ENCODE peak calls at places on chromosomes 12 and 14, in ten cellular contexts. One of them, this sample, is unnamed.

GRCh38 chr12:68521848-68522502 is 88.7 kb upstream of the RAP1B start:
- DNase-seq in tibial artery: no peak
- DNase-seq in pancreas: no peak
- DNase-seq in fibroblast of the aortic adventitia: peak
- DNase-seq in endodermal cell: no peak
- DNase-seq in lower leg skin: no peak
- DNase-seq in IMR-90: no peak
- DNase-seq in PC-3: no peak
- DNase-seq in fibroblast of mammary gland: peak
- DNase-seq in testis: no peak
- DNase-seq in this sample: no peak

GRCh38 chr14:30211326-30211725 is 283.7 kb upstream of the PRKD1 start:
- DNase-seq in lower leg skin: no peak
- DNase-seq in fibroblast of the aortic adventitia: peak
- DNase-seq in pancreas: no peak
- DNase-seq in PC-3: no peak
- DNase-seq in IMR-90: peak
- DNase-seq in fibroblast of mammary gland: peak
- DNase-seq in tibial artery: no peak
- DNase-seq in testis: no peak
- DNase-seq in endodermal cell: no peak
- DNase-seq in this sample: peak

GRCh38 chr12:49243631-49244030 is 21.3 kb upstream of the TUBA1C start:
- DNase-seq in IMR-90: no peak
- DNase-seq in fibroblast of the aortic adventitia: no peak
- DNase-seq in testis: no peak
- DNase-seq in PC-3: no peak
- DNase-seq in lower leg skin: no peak
- DNase-seq in tibial artery: peak
- DNase-seq in fibroblast of mammary gland: no peak
- DNase-seq in endodermal cell: no peak
- DNase-seq in pancreas: no peak
- DNase-seq in this sample: no peak

GRCh38 chr12:67091204-67091603 is 178.0 kb upstream of the CAND1 start:
- DNase-seq in testis: peak
- DNase-seq in fibroblast of the aortic adventitia: no peak
- DNase-seq in lower leg skin: no peak
- DNase-seq in endodermal cell: no peak
- DNase-seq in fibroblast of mammary gland: no peak
- DNase-seq in IMR-90: no peak
- DNase-seq in tibial artery: no peak
- DNase-seq in PC-3: no peak
- DNase-seq in pancreas: no peak
- DNase-seq in this sample: no peak

GRCh38 chr14:54086780-54087179 is 130.2 kb upstream of the BMP4 start:
- DNase-seq in testis: no peak
- DNase-seq in PC-3: no peak
- DNase-seq in tibial artery: no peak
- DNase-seq in fibroblast of mammary gland: no peak
- DNase-seq in lower leg skin: no peak
- DNase-seq in pancreas: no peak
- DNase-seq in IMR-90: peak
- DNase-seq in endodermal cell: no peak
- DNase-seq in fibroblast of the aortic adventitia: no peak
- DNase-seq in this sample: no peak

GRCh38 chr12:56007892-56008471 is 10.9 kb downstream of the SUOX start:
- DNase-seq in lower leg skin: no peak
- DNase-seq in IMR-90: no peak
- DNase-seq in tibial artery: peak
- DNase-seq in fibroblast of mammary gland: peak
- DNase-seq in endodermal cell: no peak
- DNase-seq in pancreas: no peak
- DNase-seq in PC-3: peak
- DNase-seq in fibroblast of the aortic adventitia: peak
- DNase-seq in testis: peak
- DNase-seq in this sample: no peak

GRCh38 chr12:100346660-100347059 is 10.2 kb upstream of the SLC17A8 start:
- DNase-seq in fibroblast of mammary gland: peak
- DNase-seq in pancreas: no peak
- DNase-seq in endodermal cell: no peak
- DNase-seq in PC-3: peak
- DNase-seq in testis: no peak
- DNase-seq in fibroblast of the aortic adventitia: no peak
- DNase-seq in IMR-90: peak
- DNase-seq in lower leg skin: no peak
- DNase-seq in tibial artery: no peak
- DNase-seq in this sample: peak

GRCh38 chr12:131321988-131322387 is 368.3 kb downstream of the ADGRD1 start:
- DNase-seq in IMR-90: no peak
- DNase-seq in testis: no peak
- DNase-seq in endodermal cell: no peak
- DNase-seq in lower leg skin: no peak
- DNase-seq in PC-3: no peak
- DNase-seq in fibroblast of mammary gland: no peak
- DNase-seq in pancreas: no peak
- DNase-seq in fibroblast of the aortic adventitia: no peak
- DNase-seq in tibial artery: no peak
- DNase-seq in this sample: no peak

GRCh38 chr14:67971627-67972625 is 152.3 kb downstream of the RAD51B start:
- DNase-seq in pancreas: no peak
- DNase-seq in PC-3: peak
- DNase-seq in tibial artery: no peak
- DNase-seq in testis: no peak
- DNase-seq in lower leg skin: no peak
- DNase-seq in endodermal cell: no peak
- DNase-seq in fibroblast of the aortic adventitia: peak
- DNase-seq in IMR-90: peak
- DNase-seq in fibroblast of mammary gland: peak
- DNase-seq in this sample: peak

DNA sequence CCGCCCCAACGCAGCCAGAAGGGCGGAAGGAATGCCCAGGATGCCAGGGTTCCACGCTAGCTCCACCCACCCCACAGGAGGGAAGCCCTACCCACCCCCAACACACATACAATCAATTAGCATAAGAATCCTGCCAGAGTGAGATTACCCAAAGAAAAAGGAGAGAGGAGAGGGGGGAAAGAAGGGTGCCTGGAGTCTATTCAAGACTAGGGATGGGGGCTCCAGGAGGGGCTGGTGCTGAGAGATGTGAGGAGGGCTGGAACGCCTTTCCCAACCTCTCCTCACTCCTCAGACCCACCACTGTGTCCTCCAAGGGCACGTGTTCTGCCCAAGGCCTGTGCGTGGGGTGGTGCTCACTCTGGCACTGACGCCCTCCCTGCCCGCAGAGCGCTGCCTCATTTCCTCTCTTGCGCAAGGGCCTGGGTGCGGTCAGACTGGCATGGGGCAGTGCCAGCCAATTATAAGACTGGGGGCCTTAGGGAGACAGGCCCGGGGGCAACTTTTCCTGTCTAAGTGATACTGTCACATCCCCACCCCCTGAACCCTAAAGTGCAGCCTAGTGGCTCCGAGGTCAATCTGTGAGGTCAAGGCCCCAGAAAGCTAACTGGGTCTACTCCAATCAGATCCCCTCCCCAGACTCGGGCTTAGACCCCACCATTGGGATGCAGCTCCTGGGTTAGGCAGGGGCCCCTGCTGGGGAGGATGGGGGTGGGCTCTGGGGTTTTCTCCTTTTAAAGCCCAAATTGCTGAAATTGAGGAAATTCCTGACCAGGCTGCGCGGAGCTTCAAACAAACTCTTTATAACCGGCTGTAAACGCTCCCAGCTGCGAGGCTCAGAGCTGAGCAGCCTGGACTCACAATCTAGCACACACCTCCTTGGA is 10.2 kb upstream of the ITGB7 start:
- DNase-seq in lower leg skin: no peak
- DNase-seq in fibroblast of the aortic adventitia: peak
- DNase-seq in pancreas: no peak
- DNase-seq in testis: no peak
- DNase-seq in fibroblast of mammary gland: peak
- DNase-seq in endodermal cell: peak
- DNase-seq in IMR-90: no peak
- DNase-seq in tibial artery: no peak
- DNase-seq in PC-3: peak
- DNase-seq in this sample: peak
- H3K4me3 ChIP-seq in lower leg skin: no peak
- H3K4me3 ChIP-seq in fibroblast of the aortic adventitia: peak
- H3K4me3 ChIP-seq in pancreas: no peak
- H3K4me3 ChIP-seq in testis: no peak
- H3K4me3 ChIP-seq in fibroblast of mammary gland: no peak
- H3K4me3 ChIP-seq in endodermal cell: no peak
- H3K4me3 ChIP-seq in IMR-90: peak
- H3K4me3 ChIP-seq in tibial artery: peak
- H3K4me3 ChIP-seq in PC-3: peak
- H3K4me3 ChIP-seq in this sample: no peak

GRCh38 chr12:52561880-52562449 is 9.0 kb upstream of the KRT71 start:
- DNase-seq in lower leg skin: no peak
- DNase-seq in IMR-90: no peak
- DNase-seq in fibroblast of the aortic adventitia: no peak
- DNase-seq in pancreas: no peak
- DNase-seq in testis: peak
- DNase-seq in PC-3: peak
- DNase-seq in fibroblast of mammary gland: peak
- DNase-seq in tibial artery: no peak
- DNase-seq in endodermal cell: peak
- DNase-seq in this sample: peak
- TF ChIP-seq CTCF in lower leg skin: no peak
- TF ChIP-seq CTCF in IMR-90: no peak
- TF ChIP-seq CTCF in fibroblast of the aortic adventitia: peak
- TF ChIP-seq CTCF in pancreas: no peak
- TF ChIP-seq CTCF in testis: no peak
- TF ChIP-seq CTCF in PC-3: peak
- TF ChIP-seq CTCF in fibroblast of mammary gland: peak
- TF ChIP-seq CTCF in tibial artery: no peak
- TF ChIP-seq CTCF in endodermal cell: peak
- TF ChIP-seq CTCF in this sample: peak

DNA sequence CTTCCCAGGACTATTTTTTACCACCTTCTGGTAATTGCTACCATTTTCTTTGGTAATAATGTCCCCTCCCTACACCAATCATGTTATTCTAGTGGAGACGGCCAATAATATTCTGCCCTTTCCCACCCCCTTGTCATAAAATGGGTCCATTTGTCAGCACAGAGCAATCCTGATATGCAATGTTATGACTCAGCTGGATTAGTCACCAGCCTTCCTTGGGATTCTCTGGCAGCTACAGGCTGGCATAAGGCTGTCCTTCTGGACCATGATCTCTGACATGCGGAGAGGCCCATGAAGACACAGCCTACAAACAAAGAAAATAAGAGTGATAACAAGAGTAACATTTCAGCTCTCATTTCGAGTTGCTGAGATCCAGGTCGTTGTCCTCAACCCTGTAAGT is 222.0 kb upstream of the CPNE8 start:
- DNase-seq in IMR-90: no peak
- DNase-seq in testis: no peak
- DNase-seq in tibial artery: no peak
- DNase-seq in fibroblast of mammary gland: peak
- DNase-seq in fibroblast of the aortic adventitia: peak
- DNase-seq in pancreas: no peak
- DNase-seq in lower leg skin: no peak
- DNase-seq in PC-3: peak
- DNase-seq in endodermal cell: no peak
- DNase-seq in this sample: peak
- H3K4me3 ChIP-seq in IMR-90: no peak
- H3K4me3 ChIP-seq in testis: no peak
- H3K4me3 ChIP-seq in tibial artery: no peak
- H3K4me3 ChIP-seq in fibroblast of mammary gland: no peak
- H3K4me3 ChIP-seq in fibroblast of the aortic adventitia: no peak
- H3K4me3 ChIP-seq in pancreas: no peak
- H3K4me3 ChIP-seq in lower leg skin: no peak
- H3K4me3 ChIP-seq in PC-3: no peak
- H3K4me3 ChIP-seq in endodermal cell: no peak
- H3K4me3 ChIP-seq in this sample: no peak

GRCh38 chr14:78933948-78934524 is 763.9 kb downstream of the NRXN3 start:
- DNase-seq in fibroblast of mammary gland: peak
- DNase-seq in endodermal cell: no peak
- DNase-seq in lower leg skin: no peak
- DNase-seq in IMR-90: peak
- DNase-seq in fibroblast of the aortic adventitia: peak
- DNase-seq in testis: no peak
- DNase-seq in PC-3: peak
- DNase-seq in pancreas: no peak
- DNase-seq in tibial artery: no peak
- DNase-seq in this sample: peak
- TF ChIP-seq CTCF in fibroblast of mammary gland: peak
- TF ChIP-seq CTCF in endodermal cell: peak
- TF ChIP-seq CTCF in lower leg skin: no peak
- TF ChIP-seq CTCF in IMR-90: peak
- TF ChIP-seq CTCF in fibroblast of the aortic adventitia: peak
- TF ChIP-seq CTCF in testis: peak
- TF ChIP-seq CTCF in PC-3: peak
- TF ChIP-seq CTCF in pancreas: no peak
- TF ChIP-seq CTCF in tibial artery: peak
- TF ChIP-seq CTCF in this sample: peak

GRCh38 chr14:93787465-93788306 is 599 bp downstream of the PRIMA1 start:
- DNase-seq in lower leg skin: no peak
- DNase-seq in fibroblast of the aortic adventitia: no peak
- DNase-seq in fibroblast of mammary gland: no peak
- DNase-seq in tibial artery: no peak
- DNase-seq in testis: no peak
- DNase-seq in IMR-90: no peak
- DNase-seq in PC-3: no peak
- DNase-seq in pancreas: peak
- DNase-seq in endodermal cell: peak
- DNase-seq in this sample: no peak

GRCh38 chr14:93784878-93785277 is 3.4 kb downstream of the PRIMA1 start:
- DNase-seq in fibroblast of the aortic adventitia: no peak
- DNase-seq in pancreas: no peak
- DNase-seq in IMR-90: no peak
- DNase-seq in tibial artery: no peak
- DNase-seq in PC-3: no peak
- DNase-seq in testis: no peak
- DNase-seq in lower leg skin: no peak
- DNase-seq in endodermal cell: no peak
- DNase-seq in fibroblast of mammary gland: no peak
- DNase-seq in this sample: no peak

GRCh38 chr14:93788557-93789365 is 476 bp upstream of the PRIMA1 start:
- DNase-seq in fibroblast of mammary gland: peak
- DNase-seq in lower leg skin: peak
- DNase-seq in fibroblast of the aortic adventitia: no peak
- DNase-seq in pancreas: no peak
- DNase-seq in PC-3: peak
- DNase-seq in endodermal cell: peak
- DNase-seq in tibial artery: peak
- DNase-seq in IMR-90: no peak
- DNase-seq in testis: peak
- DNase-seq in this sample: peak

GRCh38 chr14:93788307-93788556 is at the start of gene PRIMA1:
- DNase-seq in endodermal cell: peak
- DNase-seq in fibroblast of mammary gland: no peak
- DNase-seq in pancreas: no peak
- DNase-seq in PC-3: no peak
- DNase-seq in IMR-90: no peak
- DNase-seq in lower leg skin: no peak
- DNase-seq in testis: no peak
- DNase-seq in tibial artery: no peak
- DNase-seq in fibroblast of the aortic adventitia: no peak
- DNase-seq in this sample: no peak

GRCh38 chr14:93785423-93785822 is 2.9 kb downstream of the PRIMA1 start:
- DNase-seq in pancreas: no peak
- DNase-seq in fibroblast of mammary gland: no peak
- DNase-seq in testis: no peak
- DNase-seq in IMR-90: no peak
- DNase-seq in PC-3: no peak
- DNase-seq in lower leg skin: no peak
- DNase-seq in fibroblast of the aortic adventitia: no peak
- DNase-seq in endodermal cell: no peak
- DNase-seq in tibial artery: no peak
- DNase-seq in this sample: no peak
- H3K4me3 ChIP-seq in pancreas: no peak
- H3K4me3 ChIP-seq in fibroblast of mammary gland: no peak
- H3K4me3 ChIP-seq in testis: no peak
- H3K4me3 ChIP-seq in IMR-90: no peak
- H3K4me3 ChIP-seq in PC-3: no peak
- H3K4me3 ChIP-seq in lower leg skin: no peak
- H3K4me3 ChIP-seq in fibroblast of the aortic adventitia: no peak
- H3K4me3 ChIP-seq in endodermal cell: no peak
- H3K4me3 ChIP-seq in tibial artery: no peak
- H3K4me3 ChIP-seq in this sample: no peak

This sample was measured in cardiac fibroblast.